ENCODE peak calls at places on chromosomes 7 and 10, in five cellular contexts. One of them, this sample, is unnamed.

GRCh38 chr10:32266979-32267378 is 80.0 kb downstream of the EPC1 start:
- DNase-seq in activated T-cell treated with anti-CD3 and anti-CD28 coated beads for 1 hour: no peak
- DNase-seq in AG08395: no peak
- DNase-seq in heart left ventricle: no peak
- DNase-seq in neural progenitor cell: peak
- DNase-seq in this sample: no peak

GRCh38 chr10:24777191-24777590 is 53.5 kb upstream of the ARHGAP21 start:
- DNase-seq in activated T-cell treated with anti-CD3 and anti-CD28 coated beads for 1 hour: no peak
- DNase-seq in AG08395: no peak
- DNase-seq in heart left ventricle: no peak
- DNase-seq in neural progenitor cell: no peak
- DNase-seq in this sample: no peak

GRCh38 chr10:102614888-102615287 is 29.4 kb upstream of the TRIM8 start:
- DNase-seq in activated T-cell treated with anti-CD3 and anti-CD28 coated beads for 1 hour: no peak
- DNase-seq in AG08395: no peak
- DNase-seq in heart left ventricle: no peak
- DNase-seq in neural progenitor cell: no peak
- DNase-seq in this sample: no peak

GRCh38 chr10:3764626-3765375 is 20.2 kb downstream of the KLF6 start:
- DNase-seq in activated T-cell treated with anti-CD3 and anti-CD28 coated beads for 1 hour: no peak
- DNase-seq in AG08395: no peak
- DNase-seq in heart left ventricle: no peak
- DNase-seq in neural progenitor cell: no peak
- DNase-seq in this sample: no peak

GRCh38 chr10:28147706-28148105 is 148.8 kb upstream of the ODAD2 start:
- DNase-seq in activated T-cell treated with anti-CD3 and anti-CD28 coated beads for 1 hour: no peak
- DNase-seq in AG08395: no peak
- DNase-seq in heart left ventricle: no peak
- DNase-seq in neural progenitor cell: peak
- DNase-seq in this sample: no peak

GRCh38 chr7:47492720-47493119 is 89.2 kb downstream of the TNS3 start:
- DNase-seq in activated T-cell treated with anti-CD3 and anti-CD28 coated beads for 1 hour: no peak
- DNase-seq in AG08395: no peak
- DNase-seq in heart left ventricle: no peak
- DNase-seq in neural progenitor cell: no peak
- DNase-seq in this sample: no peak

GRCh38 chr10:111360260-111360925 is 283.6 kb downstream of the ADRA2A start:
- DNase-seq in activated T-cell treated with anti-CD3 and anti-CD28 coated beads for 1 hour: no peak
- DNase-seq in AG08395: peak
- DNase-seq in heart left ventricle: peak
- DNase-seq in neural progenitor cell: peak
- DNase-seq in this sample: no peak

GRCh38 chr10:58588673-58589265 is 76.1 kb downstream of the BICC1 start:
- DNase-seq in activated T-cell treated with anti-CD3 and anti-CD28 coated beads for 1 hour: no peak
- DNase-seq in AG08395: no peak
- DNase-seq in heart left ventricle: no peak
- DNase-seq in neural progenitor cell: peak
- DNase-seq in this sample: no peak

GRCh38 chr10:25465582-25466372 is 291.0 kb downstream of the GPR158 start:
- DNase-seq in activated T-cell treated with anti-CD3 and anti-CD28 coated beads for 1 hour: no peak
- DNase-seq in AG08395: no peak
- DNase-seq in heart left ventricle: no peak
- DNase-seq in neural progenitor cell: no peak
- DNase-seq in this sample: no peak

GRCh38 chr10:1378473-1378872 is 322.3 kb downstream of the WDR37 start:
- DNase-seq in activated T-cell treated with anti-CD3 and anti-CD28 coated beads for 1 hour: no peak
- DNase-seq in AG08395: no peak
- DNase-seq in heart left ventricle: no peak
- DNase-seq in neural progenitor cell: no peak
- DNase-seq in this sample: no peak

GRCh38 chr7:40057292-40057691 is 77.1 kb downstream of the MPLKIP start:
- DNase-seq in activated T-cell treated with anti-CD3 and anti-CD28 coated beads for 1 hour: no peak
- DNase-seq in AG08395: peak
- DNase-seq in heart left ventricle: peak
- DNase-seq in neural progenitor cell: no peak
- DNase-seq in this sample: no peak

GRCh38 chr7:158401295-158401694 is 186.3 kb downstream of the PTPRN2 start:
- DNase-seq in activated T-cell treated with anti-CD3 and anti-CD28 coated beads for 1 hour: no peak
- DNase-seq in AG08395: no peak
- DNase-seq in heart left ventricle: no peak
- DNase-seq in neural progenitor cell: no peak
- DNase-seq in this sample: no peak